ENCODE peak calls at places on chromosome 17, in four cellular contexts. B, C, P and H are unnamed samples. For H3K4me1, the result is how much of the 10 kb centered on the place peaks cover.

GRCh38 chr17:73288534-73289302 is 23.1 kb downstream of the CDC42EP4 start:
- DNase-seq in B (no peak), C (no peak), P (no peak), H (no peak)

GRCh38 chr17:77824780-77825280 is 133.7 kb upstream of the TNRC6C start:
- DNase-seq in B (no peak), P (peak), C (no peak), H (no peak)

GRCh38 chr17:56009795-56010715 is 143.2 kb upstream of the ANKFN1 start:
- DNase-seq in C (no peak), B (peak), P (no peak), H (no peak)

GRCh38 chr17:10803350-10803749 is 549 bp downstream of the TMEM238L start:
- DNase-seq in P (no peak), C (no peak), B (no peak), H (no peak)

GRCh38 chr17:11779906-11780305 is 181.6 kb downstream of the DNAH9 start:
- DNase-seq in B (no peak), P (no peak), C (no peak), H (no peak)

GRCh38 chr17:38598536-38598935 is 7.2 kb downstream of the SRCIN1 start:
- DNase-seq in P (peak), B (peak), C (peak), H (peak)

GRCh38 chr17:9825751-9826150 is at the start of gene GLP2R:
- DNase-seq in P (no peak), C (no peak), B (no peak), H (no peak)

GRCh38 chr17:61338874-61339478 is 60.7 kb upstream of the TBX2 start:
- DNase-seq in C (no peak), B (no peak), P (no peak), H (no peak)

GRCh38 chr17:65604070-65604469 is 42.6 kb upstream of the AXIN2 start:
- DNase-seq in C (peak), B (peak), P (no peak), H (no peak)

GRCh38 chr17:81459224-81459623 is 53.4 kb downstream of the ACTG1 start:
- DNase-seq in B (no peak), P (no peak), C (no peak), H (no peak)

GRCh38 chr17:51064061-51064735 is 56.5 kb downstream of the SPAG9 start:
- DNase-seq in B (no peak), C (peak), P (no peak), H (no peak)

GRCh38 chr17:56672195-56672594 is 78.7 kb downstream of the NOG start:
- DNase-seq in B (no peak), P (no peak), C (no peak), H (no peak)

GRCh38 chr17:18377437-18378204 is at the start of gene EVPLL:
- DNase-seq in C (no peak), P (peak), B (no peak), H (peak)

GRCh38 chr17:54968954-54969400 is 412 bp downstream of the STXBP4 start:
- DNase-seq in P (no peak), B (peak), C (no peak), H (no peak)

GRCh38 chr17:67784364-67785121 is 40.8 kb upstream of the BPTF start:
- DNase-seq in B (no peak), C (no peak), P (no peak), H (no peak)

GRCh38 chr17:55664287-55664686 is 58.4 kb downstream of the TMEM100 start:
- DNase-seq in C (no peak), B (no peak), P (no peak), H (no peak)

GRCh38 chr17:11693284-11693683 is 95.0 kb downstream of the DNAH9 start:
- DNase-seq in B (no peak), P (no peak), C (no peak), H (no peak)

GRCh38 chr17:38325221-38325851 is 18.4 kb downstream of the GPR179 start:
- DNase-seq in B (no peak), P (no peak), C (no peak), H (peak)

GRCh38 chr17:4509402-4509801 is 10.7 kb downstream of the SPNS2 start:
- DNase-seq in P (no peak), B (no peak), C (no peak), H (no peak)

GRCh38 chr17:5501725-5502124 is 15.4 kb downstream of the MIS12 start:
- DNase-seq in B (no peak), C (no peak), P (no peak), H (no peak)

GRCh38 chr17:17494499-17495447 is 1.4 kb downstream of the RASD1 start:
- DNase-seq in P (peak), B (peak), C (peak), H (peak)

GRCh38 chr17:19021622-19022083 is 17.1 kb upstream of the FAM83G start:
- DNase-seq in P (no peak), C (no peak), B (no peak), H (peak)

GRCh38 chr17:18992454-18993130 is 12.0 kb downstream of the FAM83G start:
- DNase-seq in B (no peak), P (no peak), C (no peak), H (no peak)

GRCh38 chr17:61635913-61636432 is 45.0 kb upstream of the NACA2 start:
- DNase-seq in C (peak), P (no peak), B (peak), H (peak)

GRCh38 chr17:17098426-17099035 is 56.3 kb downstream of the MPRIP start:
- DNase-seq in P (no peak), B (peak), C (no peak), H (no peak)

GRCh38 chr17:81806461-81807209 is 2.7 kb downstream of the GCGR start:
- DNase-seq in C (no peak), B (no peak), P (peak), H (no peak)

GRCh38 chr17:31524926-31525800 is 133.7 kb downstream of the RAB11FIP4 start:
- DNase-seq in C (peak), P (peak), B (peak), H (peak)

GRCh38 chr17:386145-386876 is 33.7 kb upstream of the RPH3AL start:
- DNase-seq in P (peak), B (no peak), C (no peak), H (peak)

GRCh38 chr17:78144146-78144719 is 2.0 kb upstream of the C17orf99 start:
- DNase-seq in P (peak), C (peak), B (peak), H (peak)

GRCh38 chr17:43758086-43758485 is 505 bp downstream of the SOST start:
- DNase-seq in B (no peak), P (no peak), C (no peak), H (no peak)

GRCh38 chr17:44831270-44831770 is 1.2 kb upstream of the GJC1 start:
- DNase-seq in P (no peak), C (no peak), B (no peak), H (no peak)
- H3K4me3 ChIP-seq in P (no peak), C (no peak), B (no peak), H (no peak)

GRCh38 chr17:40718904-40719303 is 15.4 kb upstream of the KRT24 start:
- DNase-seq in B (no peak), P (no peak), C (peak), H (no peak)

GRCh38 chr17:40717776-40718175 is 14.2 kb upstream of the KRT24 start:
- DNase-seq in P (no peak), C (no peak), B (no peak), H (no peak)

GRCh38 chr17:40714473-40714872 is 10.9 kb upstream of the KRT24 start:
- DNase-seq in B (no peak), P (no peak), C (no peak), H (no peak)
- TF ChIP-seq CTCF in B (no peak), P (no peak), C (no peak), H (no peak)

DNA sequence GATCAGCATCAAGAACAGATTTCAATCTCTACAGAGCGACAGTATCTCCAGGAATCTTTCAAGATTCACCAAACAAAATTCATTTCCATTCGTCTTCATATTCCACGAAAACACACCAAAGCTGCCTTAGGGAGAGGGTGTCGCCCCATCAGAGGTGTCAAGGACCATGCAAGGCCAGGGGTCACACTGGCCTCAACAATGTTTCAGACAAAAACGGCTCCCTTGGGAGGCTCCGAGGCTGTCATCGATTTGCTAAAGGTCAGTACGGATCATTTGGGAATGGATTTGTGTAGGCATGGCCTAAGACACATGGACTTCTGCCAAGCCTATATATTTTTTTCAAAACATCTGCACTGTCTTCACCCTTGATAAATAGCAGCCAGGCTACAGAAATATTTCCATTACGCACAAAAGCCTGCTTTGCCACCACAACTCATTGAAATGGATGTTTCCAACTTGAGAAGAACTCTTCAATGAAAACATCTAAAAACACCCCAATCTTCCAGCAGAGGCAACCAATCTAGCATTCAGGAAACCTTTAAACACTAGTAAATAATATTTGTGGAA is 10.3 kb downstream of the CUEDC1 start:
- DNase-seq in B (no peak), P (peak), C (peak), H (no peak)
- H3K4me1 ChIP-seq in B (under half), P (under half), C (half or more), H (under half)

DNA sequence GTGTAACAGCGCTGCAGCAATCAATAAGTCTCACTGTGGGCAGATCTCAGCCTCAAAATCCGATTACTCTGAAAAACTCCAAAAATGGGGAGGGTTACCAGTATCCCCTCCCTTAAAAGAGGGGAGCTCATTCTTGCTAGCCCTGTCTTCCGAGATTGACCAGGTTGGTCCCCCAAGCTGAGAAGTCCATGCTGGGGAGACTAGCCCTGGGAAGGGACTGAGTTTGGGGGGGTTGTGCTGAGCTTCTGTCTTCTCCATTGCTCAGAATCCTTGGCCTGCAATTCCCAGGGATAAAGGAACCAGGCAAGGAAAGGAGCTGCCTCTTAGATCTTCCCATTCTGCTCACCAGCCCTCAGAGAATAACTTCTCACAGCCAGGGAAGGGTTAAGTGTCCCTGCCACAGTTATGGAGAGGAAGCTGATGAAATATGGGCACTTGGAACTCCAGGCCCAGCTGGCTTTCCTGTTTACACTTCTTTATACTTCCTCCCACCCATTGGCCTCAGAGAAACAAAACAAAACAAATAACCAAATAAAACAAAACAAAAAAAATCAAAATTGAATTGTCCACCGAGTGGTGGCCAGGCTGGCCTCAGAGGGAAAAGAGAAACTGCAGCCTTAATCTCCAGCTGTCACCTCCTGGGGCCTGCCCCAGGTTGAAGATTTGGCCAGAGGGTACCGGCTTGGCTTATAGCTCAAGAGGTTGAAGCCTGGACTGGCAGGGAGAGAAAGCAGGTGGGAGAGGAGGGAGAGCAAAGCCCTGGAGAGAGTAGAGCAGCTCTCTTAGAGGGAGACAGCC is 2.6 kb downstream of the HOXB3 start:
- DNase-seq in C (no peak), B (peak), P (no peak), H (no peak)
- H3K4me3 ChIP-seq in C (no peak), B (peak), P (peak), H (no peak)